ENCODE peak calls at places on chromosomes 16 and 17, in four cellular contexts. J is neuronal stem cell, W is trophoblast cell, O is fibroblast of lung. G is an unnamed sample. For H3K36me3, the result is how much of the 10 kb centered on the place peaks cover.

GRCh38 chr17:65662166-65662565 is 100.7 kb upstream of the AXIN2 start:
- DNase-seq in J (no peak), W (no peak), O (peak), G (no peak)

GRCh38 chr16:2816751-2817495 is at the start of gene PRSS21:
- DNase-seq in J (no peak), W (no peak), O (no peak), G (no peak)

GRCh38 chr16:89565506-89566372 is 5.3 kb downstream of the RPL13 start:
- DNase-seq in J (no peak), W (no peak), O (peak), G (no peak)

GRCh38 chr17:82065193-82065637 is 389 bp downstream of the DUS1L start:
- DNase-seq in J (no peak), W (no peak), O (no peak), G (no peak)

GRCh38 chr16:353404-354285 is 1.1 kb upstream of the AXIN1 start:
- DNase-seq in J (no peak), W (no peak), O (no peak), G (no peak)

GRCh38 chr16:88907768-88908167 is 41.3 kb upstream of the PABPN1L start:
- DNase-seq in J (no peak), W (no peak), O (no peak), G (no peak)

GRCh38 chr17:31515226-31515759 is 123.8 kb downstream of the RAB11FIP4 start:
- DNase-seq in J (no peak), W (no peak), O (no peak), G (no peak)

GRCh38 chr17:37761065-37761464 is 16.2 kb upstream of the HNF1B start:
- DNase-seq in J (no peak), W (no peak), O (no peak), G (no peak)

GRCh38 chr16:19884021-19884485 is 595 bp downstream of the GPRC5B start:
- DNase-seq in J (no peak), W (no peak), O (no peak), G (no peak)

GRCh38 chr17:60641810-60642220 is 35.8 kb upstream of the BCAS3 start:
- DNase-seq in J (peak), W (peak), O (peak), G (peak)

GRCh38 chr16:88713568-88714419 is 7.5 kb downstream of the CTU2 start:
- DNase-seq in J (no peak), W (peak), O (peak), G (no peak)

GRCh38 chr17:61335845-61336655 is 63.6 kb upstream of the TBX2 start:
- DNase-seq in J (no peak), W (no peak), O (peak), G (no peak)

GRCh38 chr17:8345052-8345690 is 5.5 kb downstream of the ODF4 start:
- DNase-seq in J (no peak), W (no peak), O (no peak), G (no peak)

GRCh38 chr17:73323622-73324455 is 12.0 kb upstream of the CDC42EP4 start:
- DNase-seq in J (no peak), W (no peak), O (peak), G (no peak)

GRCh38 chr16:49635591-49636581 is 220.0 kb downstream of the ZNF423 start:
- DNase-seq in J (no peak), W (no peak), O (no peak), G (no peak)

GRCh38 chr16:85757341-85757822 is 6.5 kb upstream of the C16orf74 start:
- DNase-seq in J (no peak), W (no peak), O (peak), G (no peak)

GRCh38 chr17:69702078-69702477 is 287.6 kb downstream of the MAP2K6 start:
- DNase-seq in J (no peak), W (no peak), O (no peak), G (no peak)

GRCh38 chr16:27303256-27304100 is 10.3 kb upstream of the IL4R start:
- DNase-seq in J (no peak), W (no peak), O (no peak), G (no peak)

GRCh38 chr16:86608301-86608747 is 30.0 kb downstream of the FOXL1 start:
- DNase-seq in J (no peak), W (no peak), O (peak), G (no peak)

GRCh38 chr16:67163164-67163902 is 1.2 kb upstream of the HSF4 start:
- DNase-seq in J (no peak), W (no peak), O (peak), G (no peak)

GRCh38 chr17:74631468-74632195 is 8.1 kb upstream of the CD300E start:
- DNase-seq in J (no peak), W (no peak), O (no peak), G (no peak)

GRCh38 chr16:31079342-31079944 is 5.2 kb downstream of the ZNF646 start:
- DNase-seq in J (no peak), W (no peak), O (no peak), G (no peak)

GRCh38 chr16:2033057-2033911 is 6.6 kb downstream of the NHERF2 start:
- DNase-seq in J (no peak), W (no peak), O (peak), G (no peak)

GRCh38 chr16:67910162-67910561 is 17.1 kb downstream of the PSKH1 start:
- DNase-seq in J (no peak), W (no peak), O (peak), G (no peak)

GRCh38 chr16:89449726-89450335 is 40.5 kb downstream of the ANKRD11 start:
- DNase-seq in J (no peak), W (peak), O (no peak), G (no peak)

GRCh38 chr17:35245196-35245486 is 2.3 kb downstream of the SLFN5 start:
- DNase-seq in J (no peak), W (no peak), O (peak), G (no peak)

GRCh38 chr16:86789621-86790051 is 211.3 kb downstream of the FOXL1 start:
- DNase-seq in J (peak), W (no peak), O (no peak), G (no peak)

GRCh38 chr16:17070882-17071592 is 399.7 kb downstream of the XYLT1 start:
- DNase-seq in J (peak), W (peak), O (no peak), G (peak)

GRCh38 chr17:41786227-41787020 is at the start of gene JUP:
- DNase-seq in J (peak), W (peak), O (peak), G (peak)

GRCh38 chr17:58822148-58823050 is 66.7 kb downstream of the PPM1E start:
- DNase-seq in J (no peak), W (peak), O (peak), G (no peak)

GRCh38 chr17:15490634-15491261 is 23.3 kb upstream of the CDRT4 start:
- DNase-seq in J (peak), W (peak), O (peak), G (no peak)

GRCh38 chr16:55552621-55553020 is 13.9 kb upstream of the CAPNS2 start:
- DNase-seq in J (no peak), W (peak), O (peak), G (no peak)

GRCh38 chr17:17612085-17613022 is 20.8 kb upstream of the PEMT start:
- DNase-seq in J (no peak), W (no peak), O (no peak), G (no peak)

GRCh38 chr16:57773680-57774295 is 28.5 kb downstream of the KIFC3 start:
- DNase-seq in J (no peak), W (no peak), O (no peak), G (no peak)

GRCh38 chr17:1208966-1209365 is 29.2 kb upstream of the ABR start:
- DNase-seq in J (no peak), W (no peak), O (no peak), G (no peak)

GRCh38 chr17:58677204-58677880 is 14.5 kb downstream of the TEX14 start:
- DNase-seq in J (no peak), W (no peak), O (peak), G (no peak)

GRCh38 chr17:20791626-20792025 is 212.1 kb downstream of the CDRT15L2 start:
- DNase-seq in J (no peak), W (peak), O (no peak), G (no peak)
- H3K36me3 ChIP-seq in J (under half), W (under half), O (under half), G (under half)

DNA sequence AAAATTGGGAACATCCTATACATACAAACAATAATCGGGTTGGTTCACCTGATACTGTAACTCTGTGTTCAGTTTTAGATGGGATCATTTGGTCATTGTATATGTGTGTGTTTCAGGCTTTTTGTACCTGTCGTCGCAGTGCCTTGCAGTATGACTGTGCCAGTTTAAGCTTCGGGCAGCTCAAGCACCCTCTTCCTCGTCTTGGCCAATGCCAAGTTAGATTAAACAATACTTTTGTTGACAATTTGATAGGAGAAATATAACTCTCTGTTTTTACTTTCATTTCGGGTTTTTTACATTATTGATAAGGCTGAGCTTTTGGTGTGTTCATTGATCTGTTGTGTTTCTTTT is 37.0 kb upstream of the ARHGAP17 start:
- DNase-seq in J (no peak), W (no peak), O (no peak), G (no peak)
- H3K9ac ChIP-seq in J (no peak), W (no peak), O (no peak), G (no peak)

GRCh38 chr16:11768850-11769249 is 26.2 kb upstream of the TXNDC11 start:
- DNase-seq in J (no peak), W (no peak), O (no peak), G (no peak)
- H3K36me3 ChIP-seq in J (half or more), W (half or more), O (under half), G (half or more)

GRCh38 chr17:77382966-77383612 is 242.3 kb downstream of the SEC14L1 start:
- DNase-seq in J (no peak), W (no peak), O (peak), G (no peak)
- H3K9ac ChIP-seq in J (peak), W (no peak), O (no peak), G (no peak)

GRCh38 chr17:6648181-6648580 is 3.2 kb downstream of the MED31 start:
- DNase-seq in J (no peak), W (no peak), O (no peak), G (no peak)
- H3K36me3 ChIP-seq in J (half or more), W (under half), O (under half), G (half or more)

DNA sequence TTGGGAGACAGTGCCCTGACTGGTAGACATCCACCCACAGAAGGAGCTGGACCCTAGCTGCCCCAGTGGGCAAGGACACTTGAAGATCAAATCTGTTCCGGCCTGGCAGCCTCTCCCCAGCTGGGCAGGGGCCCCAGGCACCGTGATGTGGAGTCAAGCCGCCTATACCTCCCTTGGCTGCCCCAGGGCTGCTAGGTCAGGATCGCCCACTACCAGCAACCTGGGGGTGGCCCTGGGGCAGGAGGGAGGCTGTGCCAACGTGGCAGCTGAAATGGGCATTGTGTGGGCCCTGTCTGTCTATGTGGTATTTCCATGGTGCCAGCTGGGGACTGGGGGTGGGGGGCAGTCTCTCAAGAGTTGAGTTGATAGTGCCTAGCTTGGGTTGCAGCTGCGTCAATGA is 941 bp downstream of the PDK2 start:
- DNase-seq in J (no peak), W (no peak), O (no peak), G (no peak)
- H3K9ac ChIP-seq in J (peak), W (no peak), O (peak), G (no peak)

GRCh38 chr17:80345841-80346497 is 69.0 kb upstream of the ENDOV start:
- DNase-seq in J (no peak), W (no peak), O (no peak), G (no peak)
- H3K36me3 ChIP-seq in J (half or more), W (half or more), O (half or more), G (under half)

DNA sequence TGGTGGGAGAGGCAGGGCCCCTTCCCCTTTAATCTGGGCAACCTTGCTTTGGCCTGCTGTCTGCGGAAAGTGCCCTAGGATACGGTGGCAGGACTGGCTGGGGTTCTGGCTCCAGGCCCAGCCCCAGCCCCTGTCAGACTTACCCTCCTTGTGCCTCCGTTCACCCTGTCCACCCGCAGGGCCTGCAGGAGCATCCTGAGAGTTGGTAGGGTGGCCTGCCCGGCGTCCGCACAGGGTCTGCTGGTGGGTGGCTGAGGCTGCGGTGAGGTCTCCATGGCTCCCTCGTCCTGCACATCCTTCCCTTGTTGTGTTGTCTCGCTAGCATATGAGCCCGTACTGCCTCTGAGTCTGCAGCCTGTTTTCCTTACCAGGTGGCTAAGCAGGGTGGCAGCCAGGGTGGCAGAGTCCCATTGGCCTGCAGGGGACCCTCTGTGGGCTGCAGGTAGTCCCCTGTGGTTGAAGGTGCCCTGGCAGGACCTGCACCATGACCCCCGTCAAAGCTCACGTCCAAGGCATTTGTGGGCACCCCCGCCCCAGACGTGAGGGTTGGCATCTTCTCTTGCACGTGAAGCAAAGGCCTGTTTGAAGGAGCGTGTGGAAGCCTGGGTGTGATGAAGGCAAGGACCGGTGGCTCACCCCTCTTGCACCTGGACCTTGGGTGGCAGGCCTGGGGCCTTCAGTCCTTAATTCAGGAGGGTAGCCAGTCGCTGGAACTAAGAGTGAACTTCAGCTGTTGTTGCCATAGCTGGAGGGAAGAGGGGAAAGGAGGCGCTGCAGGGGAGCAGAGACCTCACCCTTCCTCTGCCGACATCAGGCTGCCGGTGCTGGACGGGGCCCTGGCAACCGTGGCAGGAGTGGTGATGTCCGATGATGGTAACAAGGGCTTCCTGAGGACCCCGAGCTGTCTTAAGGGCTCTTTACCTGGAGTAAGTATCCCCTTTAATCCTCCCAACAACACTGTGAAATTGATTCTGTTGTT is 293.7 kb downstream of the SEC14L1 start:
- DNase-seq in J (no peak), W (no peak), O (no peak), G (no peak)
- H3K9ac ChIP-seq in J (peak), W (no peak), O (peak), G (peak)

GRCh38 chr16:69166946-69167930 is 19.7 kb upstream of the SNTB2 start:
- DNase-seq in J (no peak), W (no peak), O (no peak), G (no peak)
- H3K36me3 ChIP-seq in J (half or more), W (under half), O (under half), G (under half)

DNA sequence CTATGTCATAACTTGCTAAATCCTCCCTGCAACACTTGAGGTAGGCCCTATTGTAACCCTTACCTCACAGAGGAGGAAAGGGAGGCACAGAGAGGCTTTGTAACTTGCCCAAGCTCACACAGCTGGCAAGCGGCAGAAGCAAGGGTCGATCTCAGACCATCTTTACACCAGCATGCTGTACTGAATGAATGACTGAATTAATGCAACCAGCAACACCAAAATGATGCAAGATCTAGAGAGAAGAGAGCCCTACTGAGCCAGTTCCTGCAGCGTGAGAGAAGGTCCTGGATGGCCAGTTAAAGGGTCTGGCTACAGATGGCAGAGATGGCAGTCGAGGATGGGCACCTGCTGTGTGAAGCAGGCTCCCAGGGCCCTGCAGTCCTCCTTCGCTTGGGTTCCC is 8.2 kb upstream of the KLHL36 start:
- DNase-seq in J (no peak), W (no peak), O (no peak), G (no peak)
- H3K9ac ChIP-seq in J (no peak), W (no peak), O (no peak), G (no peak)